ENCODE peak calls at places on chromosomes 13 and 19, in nine cellular contexts. Y is activated effector memory CD4-positive, alpha-beta T cell treated with Interleukin-2 at 50 U/mL for 16 hours; U is smooth muscle cell of the brain vasculature; O is stimulated activated CD4-positive, alpha-beta T cell treated with anti-CD3 and anti-CD28 coated beads, Interleukin-4, amount 100 ng/mL, for 1 hour; T is foreskin fibroblast; C is H54; P is CD4-positive, alpha-beta T cell; K is body of pancreas; L is Peyer's patch. V is an unnamed sample.

GRCh38 chr13:41413907-41414306 is 43.4 kb upstream of the RGCC start:
- DNase-seq in U (no peak), P (no peak), T (no peak), Y (no peak), C (no peak), O (no peak), K (no peak), L (no peak), V (no peak)

GRCh38 chr19:55080915-55081772 is 5.5 kb downstream of the EPS8L1 start:
- DNase-seq in Y (peak), O (peak), P (peak), T (peak), U (no peak), C (no peak), L (peak), K (peak), V (peak)

GRCh38 chr13:111329641-111330040 is 9.2 kb downstream of the TEX29 start:
- DNase-seq in K (no peak), L (no peak), O (no peak), U (no peak), P (no peak), Y (no peak), C (no peak), T (no peak), V (no peak)

GRCh38 chr13:43016226-43016625 is 7.2 kb upstream of the DNAJC15 start:
- DNase-seq in P (no peak), U (no peak), C (no peak), T (no peak), O (no peak), L (no peak), K (no peak), Y (no peak), V (no peak)

GRCh38 chr19:45507864-45508680 is 793 bp downstream of the VASP start:
- DNase-seq in Y (peak), C (no peak), O (peak), U (no peak), L (peak), P (peak), K (peak), T (no peak), V (peak)

GRCh38 chr13:45331981-45332830 is 8.8 kb downstream of the TPT1 start:
- DNase-seq in C (no peak), U (no peak), K (no peak), L (no peak), Y (no peak), O (no peak), T (peak), P (no peak), V (peak)

GRCh38 chr19:46186101-46186716 is 38.2 kb downstream of the IGFL2 start:
- DNase-seq in T (no peak), C (no peak), K (no peak), O (no peak), Y (no peak), U (no peak), L (no peak), P (no peak), V (no peak)

GRCh38 chr19:46620716-46621115 is 4.2 kb downstream of the PTGIR start:
- DNase-seq in K (no peak), P (no peak), T (no peak), U (no peak), L (no peak), Y (no peak), C (no peak), O (no peak), V (peak)

GRCh38 chr19:29620931-29621351 is 14.9 kb downstream of the POP4 start:
- DNase-seq in U (no peak), C (no peak), O (peak), P (peak), L (no peak), T (no peak), Y (peak), K (no peak), V (no peak)

GRCh38 chr13:111202745-111203144 is 87.6 kb downstream of the ARHGEF7 start:
- DNase-seq in P (no peak), L (peak), Y (no peak), K (no peak), U (peak), C (peak), T (peak), O (no peak), V (peak)

V was measured in EH.